ENCODE peak calls at places on chromosomes 12 and 14, in eight cellular contexts. W is adrenal gland, Y is choroid plexus epithelial cell, D is tibial artery, P is spleen, N is lower leg skin, T is uterus, M is Peyer's patch. A is an unnamed sample.

GRCh38 chr12:28021704-28022103 is 49.2 kb upstream of the PTHLH start:
- DNase-seq in W (no peak), Y (no peak), D (no peak), P (no peak), N (no peak), T (no peak), M (no peak), A (no peak)

GRCh38 chr12:121787063-121787774 is 6.3 kb downstream of the RHOF start:
- DNase-seq in W (no peak), Y (no peak), D (no peak), P (peak), N (no peak), T (no peak), M (no peak), A (no peak)

GRCh38 chr12:90855534-90855933 is 99.4 kb downstream of the CCER1 start:
- DNase-seq in W (no peak), Y (no peak), D (no peak), P (no peak), N (no peak), T (no peak), M (no peak), A (no peak)

GRCh38 chr12:43306066-43306465 is 245.9 kb downstream of the ADAMTS20 start:
- DNase-seq in W (no peak), Y (peak), D (no peak), P (no peak), N (no peak), T (peak), M (no peak), A (peak)

GRCh38 chr12:133202493-133203343 is 21.4 kb downstream of the ZNF268 start:
- DNase-seq in W (no peak), Y (peak), D (no peak), P (no peak), N (no peak), T (no peak), M (no peak), A (no peak)

GRCh38 chr14:77131871-77132486 is 9.6 kb downstream of the ZDHHC22 start:
- DNase-seq in W (peak), Y (no peak), D (no peak), P (no peak), N (peak), T (no peak), M (no peak), A (no peak)

GRCh38 chr12:31687101-31687527 is 27.6 kb downstream of the ETFBKMT start:
- DNase-seq in W (no peak), Y (no peak), D (no peak), P (peak), N (no peak), T (no peak), M (no peak), A (no peak)

GRCh38 chr12:101181776-101182175 is 28.3 kb downstream of the SLC5A8 start:
- DNase-seq in W (no peak), Y (no peak), D (no peak), P (no peak), N (no peak), T (no peak), M (no peak), A (no peak)

GRCh38 chr14:94427016-94427613 is 25.5 kb downstream of the SERPINA11 start:
- DNase-seq in W (no peak), Y (no peak), D (no peak), P (no peak), N (no peak), T (no peak), M (no peak), A (no peak)

GRCh38 chr14:101495827-101496778 is 65.2 kb upstream of the DIO3 start:
- DNase-seq in W (no peak), Y (no peak), D (peak), P (peak), N (peak), T (peak), M (peak), A (no peak)

DNA sequence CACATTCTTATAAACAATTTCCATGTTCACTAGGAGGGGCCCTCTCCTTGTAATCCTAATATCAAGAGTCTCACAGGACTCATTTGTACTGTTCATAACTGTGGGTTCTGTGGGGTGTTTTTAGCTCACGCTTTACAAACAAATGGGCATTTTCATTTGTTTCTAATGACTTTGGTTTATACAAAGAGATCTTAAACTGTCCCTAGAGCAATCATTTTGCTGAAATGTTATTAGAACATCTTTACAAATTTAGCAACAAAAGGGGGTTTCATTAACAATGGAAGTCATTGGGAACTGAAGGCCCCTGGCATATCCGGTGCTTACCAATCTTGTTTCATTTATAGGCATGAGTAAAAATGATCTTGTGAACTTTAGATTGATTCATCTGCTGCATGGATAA is 370.6 kb downstream of the TRHDE start:
- DNase-seq in W (no peak), Y (no peak), D (no peak), P (no peak), N (no peak), T (no peak), M (no peak), A (no peak)
- TF ChIP-seq CTCF in W (no peak), Y (no peak), D (no peak), P (no peak), N (no peak), T (no peak), M (no peak), A (no peak)

GRCh38 chr14:65230287-65230728 is 128.0 kb upstream of the MAX start:
- DNase-seq in W (no peak), Y (no peak), D (no peak), P (peak), N (peak), T (peak), M (no peak), A (no peak)
- H3K4me3 ChIP-seq in W (no peak), Y (peak), D (peak), P (peak), N (no peak), T (peak), M (peak), A (peak)

GRCh38 chr14:36646664-36647416 is 14.8 kb upstream of the PAX9 start:
- DNase-seq in W (no peak), Y (no peak), D (no peak), P (no peak), N (no peak), T (no peak), M (no peak), A (no peak)
- TF ChIP-seq CTCF in W (no peak), Y (peak), D (peak), P (no peak), N (no peak), T (no peak), M (no peak), A (peak)

GRCh38 chr12:99979471-99979870 is 5.3 kb downstream of the ANKS1B start:
- DNase-seq in W (no peak), Y (no peak), D (no peak), P (no peak), N (no peak), T (no peak), M (no peak), A (no peak)
- H3K4me3 ChIP-seq in W (no peak), Y (no peak), D (no peak), P (no peak), N (no peak), T (no peak), M (no peak), A (no peak)

GRCh38 chr14:69036757-69037506 is 57.8 kb upstream of the ACTN1 start:
- DNase-seq in W (no peak), Y (no peak), D (no peak), P (no peak), N (no peak), T (no peak), M (no peak), A (no peak)

GRCh38 chr14:69039287-69039628 is 60.2 kb upstream of the ACTN1 start:
- DNase-seq in W (no peak), Y (peak), D (no peak), P (no peak), N (no peak), T (no peak), M (no peak), A (no peak)

GRCh38 chr14:69037790-69038448 is 58.8 kb upstream of the ACTN1 start:
- DNase-seq in W (no peak), Y (no peak), D (no peak), P (no peak), N (no peak), T (no peak), M (no peak), A (no peak)

GRCh38 chr14:69038449-69039286 is 59.6 kb upstream of the ACTN1 start:
- DNase-seq in W (peak), Y (peak), D (no peak), P (no peak), N (no peak), T (peak), M (no peak), A (peak)

GRCh38 chr14:69034612-69035262 is 55.6 kb upstream of the ACTN1 start:
- DNase-seq in W (no peak), Y (peak), D (no peak), P (no peak), N (no peak), T (no peak), M (no peak), A (no peak)
- TF ChIP-seq CTCF in W (no peak), Y (peak), D (no peak), P (no peak), N (no peak), T (no peak), M (no peak), A (peak)

DNA sequence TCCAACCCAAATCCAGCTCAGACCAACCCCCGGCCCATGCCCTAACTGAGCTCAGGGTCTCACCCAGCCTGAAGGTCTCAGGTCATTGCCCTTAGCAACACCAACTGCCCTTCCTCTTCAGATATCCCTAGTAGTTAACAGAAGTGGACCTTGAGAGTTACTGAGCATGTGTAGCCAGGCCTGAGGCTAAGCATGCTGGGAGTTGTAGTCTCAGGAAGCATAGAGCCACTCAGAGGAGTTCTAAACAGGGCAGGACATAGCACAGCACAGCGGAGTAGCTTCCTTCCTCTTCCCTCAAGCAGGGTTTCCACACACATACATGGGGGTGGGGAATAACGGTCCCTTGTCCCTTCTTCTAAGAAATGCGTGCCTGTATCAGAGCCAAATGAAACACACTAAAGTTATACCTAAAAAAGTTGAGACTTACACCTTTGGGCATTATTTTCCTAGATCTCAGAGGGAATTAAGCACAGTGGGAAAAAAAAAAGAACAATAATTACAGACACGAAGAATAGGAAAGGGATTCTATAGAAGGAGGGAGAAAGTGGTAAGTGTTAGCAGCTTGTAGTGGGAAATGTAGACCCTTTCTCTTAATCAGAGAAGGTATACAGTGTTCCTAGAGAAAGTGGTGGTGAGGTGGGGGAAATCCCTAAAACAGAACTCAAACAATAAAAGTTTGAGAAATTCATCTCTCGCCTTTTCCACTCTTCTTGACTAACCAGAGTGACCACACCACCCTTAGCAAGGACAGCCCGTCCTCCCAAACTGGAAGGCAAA is 4.4 kb downstream of the KMT2D start:
- DNase-seq in W (peak), Y (peak), D (peak), P (no peak), N (no peak), T (peak), M (no peak), A (peak)
- H3K4me3 ChIP-seq in W (no peak), Y (peak), D (no peak), P (no peak), N (no peak), T (no peak), M (no peak), A (peak)

GRCh38 chr14:104096751-104097700 is 11.5 kb downstream of the ASPG start:
- DNase-seq in W (no peak), Y (no peak), D (no peak), P (peak), N (no peak), T (no peak), M (peak), A (no peak)
- TF ChIP-seq CTCF in W (no peak), Y (peak), D (no peak), P (no peak), N (no peak), T (no peak), M (no peak), A (peak)

GRCh38 chr12:117901631-117902030 is 67.2 kb downstream of the KSR2 start:
- DNase-seq in W (no peak), Y (no peak), D (no peak), P (no peak), N (no peak), T (no peak), M (no peak), A (no peak)

GRCh38 chr12:117892441-117892840 is 76.3 kb downstream of the KSR2 start:
- DNase-seq in W (no peak), Y (no peak), D (no peak), P (no peak), N (no peak), T (no peak), M (no peak), A (no peak)

GRCh38 chr12:117900561-117900960 is 68.2 kb downstream of the KSR2 start:
- DNase-seq in W (no peak), Y (peak), D (no peak), P (no peak), N (no peak), T (no peak), M (no peak), A (no peak)

GRCh38 chr12:117896009-117896408 is 72.8 kb downstream of the KSR2 start:
- DNase-seq in W (no peak), Y (no peak), D (no peak), P (no peak), N (no peak), T (no peak), M (no peak), A (no peak)

GRCh38 chr12:117897379-117898161 is 71.2 kb downstream of the KSR2 start:
- DNase-seq in W (no peak), Y (no peak), D (no peak), P (no peak), N (no peak), T (no peak), M (no peak), A (no peak)
- H3K4me3 ChIP-seq in W (no peak), Y (no peak), D (no peak), P (no peak), N (no peak), T (no peak), M (no peak), A (no peak)

A was measured in AG09309.